ENCODE peak calls at places on chromosomes 2 and 18, in ten cellular contexts. N is HepG2, E is transverse colon, Y is tibial nerve, L is ovary, A is upper lobe of left lung, K is sigmoid colon, P is suprapubic skin, V is stomach, F is K562. S is an unnamed sample.

GRCh38 chr2:164260506-164260905 is 360.8 kb downstream of the GRB14 start:
- DNase-seq in V (no peak), L (no peak), E (no peak), A (no peak), N (no peak), Y (no peak), K (no peak), P (no peak), F (no peak), S (no peak)

GRCh38 chr2:238527565-238527964 is 100.8 kb downstream of the ASB1 start:
- DNase-seq in A (no peak), K (no peak), N (no peak), P (no peak), V (no peak), Y (no peak), F (no peak), E (no peak), L (no peak), S (no peak)

GRCh38 chr2:189308056-189308790 is 128.7 kb upstream of the COL5A2 start:
- DNase-seq in N (no peak), L (no peak), A (no peak), P (no peak), E (no peak), K (no peak), Y (no peak), F (no peak), V (no peak), S (no peak)

GRCh38 chr2:240532032-240532775 is 25.6 kb downstream of the ANKMY1 start:
- DNase-seq in L (no peak), P (no peak), F (no peak), E (no peak), Y (no peak), V (no peak), A (no peak), N (no peak), K (no peak), S (no peak)

GRCh38 chr2:102107741-102108070 is 34.8 kb upstream of the IL1R1 start:
- DNase-seq in F (no peak), V (no peak), A (no peak), Y (no peak), E (no peak), N (peak), P (no peak), K (no peak), L (no peak), S (no peak)

GRCh38 chr2:171013851-171014250 is 84.8 kb downstream of the GORASP2 start:
- DNase-seq in F (no peak), N (no peak), L (no peak), K (no peak), E (no peak), P (no peak), A (no peak), Y (no peak), V (no peak), S (no peak)

GRCh38 chr2:100161940-100162620 is 19.7 kb upstream of the AFF3 start:
- DNase-seq in N (no peak), F (no peak), V (no peak), Y (no peak), E (no peak), A (no peak), L (no peak), P (no peak), K (no peak), S (no peak)

GRCh38 chr2:69359371-69359770 is 27.7 kb downstream of the GFPT1 start:
- DNase-seq in P (no peak), Y (no peak), A (no peak), F (no peak), K (no peak), N (no peak), V (no peak), L (no peak), E (no peak), S (no peak)

GRCh38 chr2:222290691-222291484 is 7.9 kb downstream of the PAX3 start:
- DNase-seq in N (no peak), L (no peak), Y (no peak), A (peak), F (no peak), V (no peak), E (no peak), P (no peak), K (no peak), S (peak)

GRCh38 chr2:23904692-23905091 is 22.2 kb downstream of the ATAD2B start:
- DNase-seq in E (no peak), P (no peak), K (no peak), Y (no peak), V (no peak), N (no peak), F (no peak), A (no peak), L (no peak), S (no peak)

GRCh38 chr2:26740890-26741302 is 23.2 kb upstream of the SLC35F6 start:
- DNase-seq in V (no peak), K (no peak), Y (no peak), P (no peak), A (no peak), F (peak), L (no peak), N (no peak), E (no peak), S (no peak)

GRCh38 chr2:73716518-73717250 is 20.5 kb downstream of the TPRKB start:
- DNase-seq in F (no peak), V (no peak), L (peak), E (no peak), Y (no peak), P (no peak), A (no peak), K (no peak), N (peak), S (peak)

GRCh38 chr2:9249036-9249800 is 42.6 kb downstream of the ASAP2 start:
- DNase-seq in E (peak), F (no peak), A (peak), K (no peak), L (no peak), P (no peak), N (no peak), V (peak), Y (no peak), S (no peak)

GRCh38 chr2:38598200-38598990 is 4.3 kb downstream of the HNRNPLL start:
- DNase-seq in Y (no peak), N (no peak), L (no peak), F (no peak), P (no peak), V (no peak), A (no peak), E (no peak), K (no peak), S (no peak)

GRCh38 chr18:25650201-25650941 is 298.4 kb upstream of the ZNF521 start:
- DNase-seq in E (no peak), L (no peak), A (no peak), F (no peak), V (no peak), K (no peak), P (no peak), Y (no peak), N (peak), S (no peak)

GRCh38 chr2:10239561-10239967 is 63.1 kb upstream of the HPCAL1 start:
- DNase-seq in K (peak), P (peak), N (no peak), F (peak), E (no peak), V (no peak), Y (no peak), L (no peak), A (no peak), S (no peak)

GRCh38 chr2:85750509-85751299 is 3.1 kb upstream of the ATOH8 start:
- DNase-seq in Y (peak), A (no peak), E (peak), N (peak), F (peak), P (no peak), L (peak), K (peak), V (peak), S (no peak)

GRCh38 chr2:204292439-204292838 is 252.8 kb upstream of the PARD3B start:
- DNase-seq in Y (no peak), V (no peak), K (no peak), F (no peak), A (no peak), L (no peak), E (no peak), N (no peak), P (no peak), S (no peak)

GRCh38 chr2:178865121-178865520 is 57.9 kb upstream of the TTN start:
- DNase-seq in V (no peak), F (no peak), Y (no peak), A (no peak), K (no peak), N (no peak), E (no peak), L (no peak), P (no peak), S (no peak)

GRCh38 chr2:23925702-23926288 is 1.1 kb downstream of the ATAD2B start:
- DNase-seq in A (no peak), Y (peak), V (peak), L (peak), E (peak), N (peak), F (peak), K (peak), P (peak), S (peak)

GRCh38 chr2:85183078-85183477 is 49.9 kb downstream of the TCF7L1 start:
- DNase-seq in Y (no peak), A (no peak), P (peak), K (no peak), N (no peak), L (no peak), V (no peak), F (no peak), E (no peak), S (no peak)

GRCh38 chr2:133241231-133241575 is 327.1 kb downstream of the NCKAP5 start:
- DNase-seq in K (no peak), A (no peak), P (no peak), Y (no peak), F (no peak), V (no peak), L (no peak), E (no peak), N (no peak), S (no peak)

GRCh38 chr2:11024687-11025086 is 113.0 kb downstream of the KCNF1 start:
- DNase-seq in K (no peak), E (no peak), V (peak), N (no peak), A (no peak), L (no peak), P (no peak), Y (no peak), F (no peak), S (no peak)

GRCh38 chr2:177983183-177983788 is 89.3 kb downstream of the PDE11A start:
- DNase-seq in P (no peak), Y (peak), E (peak), A (no peak), K (no peak), N (peak), F (peak), V (peak), L (no peak), S (no peak)

GRCh38 chr2:127358044-127358443 is 29.7 kb downstream of the MAP3K2 start:
- DNase-seq in L (no peak), A (no peak), P (no peak), Y (no peak), E (no peak), N (peak), F (no peak), V (no peak), K (no peak), S (no peak)

GRCh38 chr2:238061310-238062202 is 755 bp downstream of the SCLY start:
- DNase-seq in N (peak), P (peak), Y (peak), A (no peak), V (no peak), E (peak), F (peak), L (no peak), K (peak), S (no peak)

GRCh38 chr18:48459471-48459870 is 50.3 kb upstream of the ZBTB7C start:
- DNase-seq in P (no peak), K (no peak), N (no peak), E (no peak), V (no peak), F (no peak), L (no peak), A (no peak), Y (no peak), S (no peak)

GRCh38 chr2:152716805-152717241 is 438 bp downstream of the PRPF40A start:
- DNase-seq in V (no peak), L (no peak), Y (no peak), A (no peak), P (peak), K (no peak), F (peak), E (peak), N (peak), S (no peak)

GRCh38 chr2:76310894-76311293 is 600.2 kb upstream of the GCFC2 start:
- DNase-seq in V (no peak), N (no peak), A (no peak), L (no peak), P (no peak), E (no peak), K (no peak), F (no peak), Y (no peak), S (no peak)

GRCh38 chr2:119426801-119427395 is 4.8 kb upstream of the TMEM37 start:
- DNase-seq in E (peak), L (peak), F (no peak), V (peak), P (peak), N (peak), A (no peak), K (peak), Y (peak), S (no peak)
- TF ChIP-seq POLR2A in E (peak), L (no peak), F (no peak), V (no peak), P (no peak), N (no peak), A (no peak), K (no peak), Y (no peak), S (no peak)

DNA sequence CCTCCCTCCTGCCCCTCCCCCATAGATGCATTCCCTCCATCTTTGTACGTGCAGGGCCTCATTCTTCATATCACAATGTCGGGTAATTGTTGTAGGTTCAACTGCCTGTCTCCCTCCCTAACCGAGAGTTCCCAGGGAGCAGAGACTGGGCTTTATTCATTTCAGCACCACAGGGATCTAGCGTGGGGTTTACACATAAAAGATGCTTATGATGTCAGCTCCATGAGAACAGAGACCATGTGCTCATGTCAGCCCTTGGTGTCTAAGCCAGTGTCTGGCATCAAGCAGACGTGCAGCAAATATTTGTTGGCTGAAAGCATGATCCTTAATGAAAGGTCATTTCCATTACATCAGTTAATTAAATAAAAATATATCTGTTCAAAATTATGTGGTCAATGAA is 298.9 kb upstream of the TRIB2 start:
- DNase-seq in L (no peak), E (no peak), K (no peak), V (no peak), F (no peak), Y (no peak), N (no peak), A (no peak), P (no peak), S (no peak)
- TF ChIP-seq EP300 in L (no peak), E (no peak), K (no peak), V (no peak), F (no peak), Y (no peak), N (no peak), A (no peak), P (no peak), S (no peak)

DNA sequence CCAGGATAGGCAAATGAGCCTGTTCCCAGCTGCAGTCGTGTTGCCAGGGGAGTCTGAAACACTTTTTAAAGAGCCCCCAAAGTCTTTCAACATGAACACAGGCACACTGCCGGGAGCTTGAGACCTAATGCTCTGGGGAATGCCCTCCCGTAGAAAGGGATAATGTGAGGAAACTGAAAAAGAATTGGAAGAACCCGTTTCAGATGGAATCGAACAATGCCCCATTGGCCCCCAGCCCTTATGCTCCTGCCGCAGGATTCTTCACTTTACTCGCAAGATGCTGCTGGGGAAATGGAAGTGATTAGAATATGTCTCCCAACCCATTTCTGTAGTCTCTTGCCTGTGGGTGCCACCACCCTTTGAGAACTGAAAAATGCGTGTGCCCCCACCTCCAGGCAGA is 136.3 kb upstream of the GATA6 start:
- DNase-seq in A (no peak), N (no peak), K (no peak), E (no peak), V (no peak), L (no peak), F (no peak), Y (no peak), P (no peak), S (no peak)
- H3K27ac ChIP-seq in A (no peak), N (no peak), K (no peak), E (no peak), V (peak), L (no peak), F (no peak), Y (no peak), P (no peak), S (no peak)

DNA sequence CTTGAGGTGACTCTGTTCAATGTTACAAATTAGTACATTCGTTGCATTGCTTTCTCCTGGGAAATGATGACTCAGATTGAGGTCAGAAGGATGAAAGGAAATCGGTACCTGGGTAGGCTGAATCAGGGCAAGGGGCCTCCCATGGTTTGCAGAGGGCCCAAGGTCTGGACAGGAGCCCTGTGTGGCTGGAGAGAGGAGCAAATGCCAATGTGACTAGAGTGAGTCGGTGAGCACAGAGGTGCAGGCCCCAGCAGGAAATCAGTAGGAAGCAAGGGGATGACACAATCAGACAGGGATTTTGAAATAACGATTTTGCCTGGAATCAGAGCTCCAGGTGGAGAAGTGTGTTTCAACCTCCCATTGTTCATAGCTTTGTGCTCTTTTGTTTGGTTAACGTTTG is 118.9 kb downstream of the CCDC102B start:
- DNase-seq in A (no peak), F (no peak), Y (no peak), E (no peak), V (no peak), L (no peak), N (peak), P (no peak), K (no peak), S (no peak)
- TF ChIP-seq POLR2A in A (no peak), F (no peak), Y (no peak), E (no peak), V (no peak), L (no peak), N (no peak), P (no peak), K (no peak), S (no peak)

DNA sequence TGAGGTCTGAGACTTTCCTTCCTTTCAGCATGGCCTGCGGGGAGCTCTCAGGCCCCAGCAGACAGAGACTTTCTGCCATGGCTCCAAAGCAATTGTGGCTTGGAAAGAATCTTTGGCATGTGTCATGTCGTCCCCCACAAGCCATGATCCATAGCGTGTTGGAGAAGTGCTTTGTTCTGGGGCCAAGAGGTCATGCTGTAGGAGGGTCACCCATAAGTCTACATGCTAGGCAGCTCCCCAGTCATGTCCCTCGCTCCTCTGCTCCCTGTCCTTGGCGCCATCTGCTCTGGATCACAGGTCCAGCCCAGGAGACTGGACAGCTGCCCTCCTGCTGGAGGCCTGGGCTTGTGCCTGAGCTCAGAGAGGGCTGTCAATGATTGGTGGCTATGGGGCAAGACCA is 78.8 kb upstream of the LCLAT1 start:
- DNase-seq in P (no peak), V (no peak), L (peak), F (no peak), N (no peak), Y (no peak), E (no peak), A (peak), K (no peak), S (no peak)
- TF ChIP-seq EP300 in P (no peak), V (no peak), L (no peak), F (no peak), N (no peak), Y (no peak), E (no peak), A (peak), K (no peak), S (no peak)

GRCh38 chr2:66790651-66791181 is 355.8 kb downstream of the MEIS1 start:
- DNase-seq in P (no peak), L (peak), K (peak), Y (no peak), F (no peak), E (no peak), N (no peak), A (no peak), V (no peak), S (no peak)
- H3K27ac ChIP-seq in P (no peak), L (no peak), K (peak), Y (no peak), F (no peak), E (peak), N (no peak), A (no peak), V (no peak), S (peak)

S was measured in esophagus muscularis mucosa.